ENCODE peak calls at places on chromosomes 13 and 19, in eight cellular contexts. D, Q, O, V, I, N, B and P are unnamed samples. For H3K36me3, the result is how much of the 10 kb centered on the place peaks cover.

GRCh38 chr19:5466072-5466471 is 10.9 kb downstream of the ZNRF4 start:
- DNase-seq in D (no peak), Q (no peak), O (no peak), V (no peak), I (no peak), N (no peak), B (no peak), P (no peak)

GRCh38 chr19:43132696-43133095 is 50.2 kb upstream of the PSG2 start:
- DNase-seq in D (no peak), Q (no peak), O (no peak), V (peak), I (no peak), N (no peak), B (no peak), P (no peak)

GRCh38 chr13:80345771-80346510 is 5.0 kb upstream of the SPRY2 start:
- DNase-seq in D (no peak), Q (no peak), O (no peak), V (no peak), I (no peak), N (no peak), B (no peak), P (no peak)

GRCh38 chr13:25420161-25420560 is 48.4 kb downstream of the ATP8A2 start:
- DNase-seq in D (no peak), Q (no peak), O (no peak), V (no peak), I (no peak), N (no peak), B (no peak), P (no peak)

GRCh38 chr19:6737873-6738725 is 719 bp upstream of the GPR108 start:
- DNase-seq in D (peak), Q (peak), O (peak), V (peak), I (peak), N (peak), B (peak), P (peak)

GRCh38 chr19:36987091-36987490 is 71.0 kb downstream of the ZNF568 start:
- DNase-seq in D (no peak), Q (no peak), O (no peak), V (no peak), I (no peak), N (no peak), B (no peak), P (no peak)

GRCh38 chr19:7377196-7377595 is 28.5 kb downstream of the ARHGEF18 start:
- DNase-seq in D (no peak), Q (no peak), O (no peak), V (no peak), I (no peak), N (no peak), B (no peak), P (no peak)

GRCh38 chr19:5245631-5246553 is 94.7 kb downstream of the PTPRS start:
- DNase-seq in D (no peak), Q (no peak), O (no peak), V (no peak), I (no peak), N (no peak), B (no peak), P (no peak)

GRCh38 chr13:99614465-99614885 is 113.2 kb downstream of the TM9SF2 start:
- DNase-seq in D (no peak), Q (no peak), O (no peak), V (no peak), I (no peak), N (no peak), B (peak), P (no peak)

GRCh38 chr19:31110331-31110730 is 238.9 kb downstream of the TSHZ3 start:
- DNase-seq in D (no peak), Q (no peak), O (no peak), V (peak), I (no peak), N (no peak), B (no peak), P (peak)

GRCh38 chr13:40533072-40533471 is 133.4 kb downstream of the FOXO1 start:
- DNase-seq in D (no peak), Q (no peak), O (no peak), V (no peak), I (no peak), N (no peak), B (no peak), P (no peak)

GRCh38 chr13:113151745-113152707 is 6.4 kb upstream of the PROZ start:
- DNase-seq in D (no peak), Q (no peak), O (peak), V (peak), I (no peak), N (peak), B (no peak), P (no peak)

GRCh38 chr19:4109626-4109945 is 14.3 kb downstream of the MAP2K2 start:
- DNase-seq in D (no peak), Q (no peak), O (no peak), V (no peak), I (no peak), N (no peak), B (no peak), P (no peak)
- H3K36me3 ChIP-seq in D (under half), Q (half or more), O (under half), V (half or more), I (half or more), N (under half), B (half or more), P (under half)

GRCh38 chr19:55251296-55252081 is 7.3 kb downstream of the PPP6R1 start:
- DNase-seq in D (no peak), Q (no peak), O (peak), V (peak), I (peak), N (no peak), B (peak), P (no peak)
- H3K4me3 ChIP-seq in D (no peak), Q (peak), O (no peak), V (no peak), I (no peak), N (no peak), B (no peak), P (no peak)

DNA sequence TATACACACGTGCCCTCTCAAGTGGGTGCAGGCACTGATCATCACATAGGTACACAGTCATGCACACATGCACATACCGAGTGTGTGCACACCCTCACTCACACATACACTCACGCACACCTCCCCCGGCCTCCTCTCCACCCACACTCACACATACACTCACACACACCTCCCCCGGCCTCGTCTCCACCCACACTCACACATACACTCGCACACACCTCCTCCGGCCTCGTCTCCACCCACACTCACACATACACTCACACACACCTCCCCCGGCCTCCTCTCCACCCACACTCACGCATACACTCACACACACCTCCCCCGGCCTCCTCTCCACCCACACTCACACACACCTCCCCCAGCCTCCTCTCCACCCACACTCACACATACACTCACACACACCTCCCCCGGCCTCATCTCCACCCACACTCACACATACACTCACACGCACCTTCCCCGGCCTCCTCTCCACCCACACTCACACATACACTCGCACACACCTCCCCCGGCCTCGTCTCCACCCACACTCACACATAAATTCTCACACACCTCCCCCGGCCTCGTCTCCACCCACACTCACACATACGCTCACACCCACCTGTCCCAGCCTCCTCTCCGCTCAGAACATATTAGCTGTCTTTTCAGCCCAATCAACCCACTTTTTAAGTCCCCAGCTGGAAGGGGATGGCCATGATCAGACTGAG is 105.2 kb upstream of the VSTM2B start:
- DNase-seq in D (no peak), Q (no peak), O (no peak), V (no peak), I (no peak), N (no peak), B (no peak), P (no peak)
- TF ChIP-seq POLR2A in D (no peak), Q (no peak), O (no peak), V (no peak), I (no peak), N (no peak), B (no peak), P (no peak)

GRCh38 chr13:109723046-109723445 is 63.3 kb downstream of the IRS2 start:
- DNase-seq in D (no peak), Q (no peak), O (no peak), V (no peak), I (no peak), N (no peak), B (no peak), P (no peak)
- H3K36me3 ChIP-seq in D (under half), Q (under half), O (under half), V (under half), I (under half), N (under half), B (under half), P (under half)

GRCh38 chr13:77510156-77510555 is 25.4 kb upstream of the SCEL start:
- DNase-seq in D (no peak), Q (no peak), O (no peak), V (no peak), I (no peak), N (no peak), B (no peak), P (no peak)
- H3K4me3 ChIP-seq in D (no peak), Q (no peak), O (no peak), V (no peak), I (no peak), N (no peak), B (no peak), P (no peak)

GRCh38 chr19:12720851-12721655 is 2.7 kb downstream of the TNPO2 start:
- DNase-seq in D (no peak), Q (peak), O (peak), V (no peak), I (no peak), N (no peak), B (no peak), P (no peak)

GRCh38 chr19:12721656-12722565 is 1.8 kb downstream of the TNPO2 start:
- DNase-seq in D (peak), Q (peak), O (peak), V (peak), I (peak), N (peak), B (peak), P (peak)

GRCh38 chr19:12722566-12723382 is 958 bp downstream of the TNPO2 start:
- DNase-seq in D (peak), Q (peak), O (peak), V (peak), I (peak), N (peak), B (peak), P (peak)

GRCh38 chr19:12723383-12723642 is 419 bp downstream of the TNPO2 start:
- DNase-seq in D (no peak), Q (no peak), O (no peak), V (peak), I (no peak), N (no peak), B (no peak), P (no peak)

GRCh38 chr19:12723643-12724426 is at the start of gene TNPO2:
- DNase-seq in D (peak), Q (peak), O (peak), V (peak), I (peak), N (peak), B (peak), P (peak)
- TF ChIP-seq POLR2A in D (no peak), Q (no peak), O (no peak), V (peak), I (no peak), N (peak), B (no peak), P (no peak)

GRCh38 chr19:54279441-54279962 is 1.4 kb downstream of the LILRB2 start:
- DNase-seq in D (peak), Q (no peak), O (no peak), V (no peak), I (no peak), N (no peak), B (no peak), P (no peak)
- H3K36me3 ChIP-seq in D (under half), Q (under half), O (under half), V (under half), I (under half), N (under half), B (under half), P (under half)

DNA sequence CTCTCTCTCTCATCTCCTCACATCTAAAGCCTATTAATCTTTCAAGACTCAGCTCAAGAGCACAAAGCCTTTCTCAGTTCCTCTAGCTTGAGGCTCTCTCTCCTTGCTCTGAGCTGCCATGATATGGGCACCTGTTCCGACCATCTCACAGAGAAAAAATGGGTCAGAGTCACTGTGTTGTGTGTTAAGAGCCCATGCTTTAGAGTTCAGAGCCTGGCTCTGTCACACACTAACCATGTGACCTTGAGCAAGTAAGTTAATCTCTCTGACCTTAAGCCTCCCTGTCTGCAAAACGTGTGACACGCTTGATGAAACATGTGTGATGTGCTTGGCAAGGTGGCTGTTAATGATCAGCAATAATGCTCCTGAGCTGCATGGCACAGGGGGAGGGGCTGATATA is 245.2 kb downstream of the DLEU7 start:
- DNase-seq in D (no peak), Q (no peak), O (no peak), V (no peak), I (no peak), N (no peak), B (no peak), P (no peak)
- H3K4me3 ChIP-seq in D (no peak), Q (no peak), O (no peak), V (no peak), I (no peak), N (no peak), B (no peak), P (no peak)

GRCh38 chr13:41668130-41668757 is 210.9 kb downstream of the RGCC start:
- DNase-seq in D (peak), Q (peak), O (peak), V (peak), I (no peak), N (peak), B (peak), P (peak)
- TF ChIP-seq POLR2A in D (no peak), Q (no peak), O (no peak), V (no peak), I (no peak), N (no peak), B (no peak), P (no peak)

GRCh38 chr13:45817833-45818232 is 33.7 kb downstream of the SIAH3 start:
- DNase-seq in D (no peak), Q (no peak), O (no peak), V (no peak), I (no peak), N (no peak), B (no peak), P (no peak)
- H3K36me3 ChIP-seq in D (under half), Q (under half), O (under half), V (under half), I (under half), N (under half), B (under half), P (under half)